ENCODE peak calls at places on chromosomes 2 and 18, in six cellular contexts. S is CD8-positive, alpha-beta T cell; X is CD8-positive, alpha-beta memory T cell; J is endodermal cell; E is PC-3; P is PC-9. V is an unnamed sample. For H3K27me3, H3K36me3 and H3K4me1, the result is how much of the 10 kb centered on the place peaks cover.

GRCh38 chr18:75586576-75586975 is 159.1 kb upstream of the SMIM21 start:
- DNase-seq in S (no peak), X (no peak), J (no peak), E (no peak), P (no peak), V (no peak)

GRCh38 chr18:44321868-44322590 is 358.7 kb upstream of the SETBP1 start:
- DNase-seq in S (no peak), X (no peak), J (no peak), E (no peak), P (no peak), V (no peak)

GRCh38 chr2:38345323-38346038 is 31.6 kb downstream of the ATL2 start:
- DNase-seq in S (no peak), X (no peak), J (no peak), E (no peak), P (no peak), V (no peak)

GRCh38 chr2:10133007-10133647 is 10.6 kb downstream of the RRM2 start:
- DNase-seq in S (no peak), X (no peak), J (peak), E (no peak), P (no peak), V (no peak)

GRCh38 chr2:238103465-238104070 is 3.4 kb downstream of the ESPNL start:
- DNase-seq in S (no peak), X (no peak), J (peak), E (no peak), P (no peak), V (no peak)

GRCh38 chr2:60976875-60977561 is 40.5 kb upstream of the PEX13 start:
- DNase-seq in S (no peak), X (no peak), J (no peak), E (no peak), P (no peak), V (no peak)

GRCh38 chr18:24968233-24968775 is 383.7 kb downstream of the ZNF521 start:
- DNase-seq in S (no peak), X (no peak), J (no peak), E (no peak), P (no peak), V (no peak)

GRCh38 chr2:185436787-185437372 is 301.7 kb upstream of the FSIP2 start:
- DNase-seq in S (no peak), X (no peak), J (no peak), E (peak), P (no peak), V (no peak)

GRCh38 chr18:59994357-59994756 is 94.6 kb downstream of the PMAIP1 start:
- DNase-seq in S (no peak), X (no peak), J (no peak), E (peak), P (peak), V (no peak)

GRCh38 chr2:211869134-211869533 is 669.5 kb downstream of the ERBB4 start:
- DNase-seq in S (no peak), X (no peak), J (no peak), E (no peak), P (no peak), V (no peak)

GRCh38 chr2:98538280-98539041 is 69.9 kb downstream of the COA5 start:
- DNase-seq in S (no peak), X (no peak), J (no peak), E (no peak), P (no peak), V (no peak)

GRCh38 chr18:78982186-78982585 is 2.6 kb downstream of the SALL3 start:
- DNase-seq in S (no peak), X (no peak), J (no peak), E (no peak), P (no peak), V (no peak)
- H3K27me3 ChIP-seq in S (under half), X (under half), J (under half), E (half or more), P (under half), V (under half)

DNA sequence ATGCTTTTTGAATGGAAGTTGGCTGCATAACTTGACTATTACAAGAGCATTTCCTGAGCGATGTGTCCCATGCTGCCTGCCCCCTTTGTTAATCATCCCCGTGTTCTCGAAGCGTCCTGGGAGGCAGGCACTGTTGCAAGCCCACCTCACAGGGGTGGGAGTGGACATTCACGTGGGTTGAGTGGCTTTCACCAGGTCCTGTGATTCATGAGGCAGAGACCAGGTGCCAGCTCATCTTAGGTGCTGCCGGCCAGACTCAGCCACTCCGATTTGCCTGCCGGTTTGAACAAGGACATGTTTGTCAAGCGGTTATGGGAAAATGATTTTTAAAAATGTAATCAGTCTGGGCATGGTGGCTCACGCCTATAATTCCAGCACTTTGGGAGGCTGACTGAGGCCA is 112.5 kb downstream of the ZNF532 start:
- DNase-seq in S (no peak), X (no peak), J (peak), E (no peak), P (no peak), V (no peak)
- H3K36me3 ChIP-seq in S (under half), X (under half), J (half or more), E (under half), P (under half), V (under half)

GRCh38 chr2:179237209-179237946 is 27.3 kb downstream of the SESTD1 start:
- DNase-seq in S (no peak), X (no peak), J (no peak), E (peak), P (no peak), V (no peak)
- H3K4me1 ChIP-seq in S (under half), X (under half), J (under half), E (half or more), P (under half), V (under half)

GRCh38 chr2:240707046-240707756 is 15.5 kb downstream of the AQP12A start:
- DNase-seq in S (no peak), X (no peak), J (no peak), E (no peak), P (no peak), V (no peak)

GRCh38 chr2:240704651-240705050 is 13.0 kb downstream of the AQP12A start:
- DNase-seq in S (peak), X (no peak), J (no peak), E (no peak), P (no peak), V (no peak)

GRCh38 chr2:240703417-240704341 is 12.0 kb downstream of the AQP12A start:
- DNase-seq in S (no peak), X (no peak), J (no peak), E (no peak), P (no peak), V (no peak)

GRCh38 chr2:240707791-240708190 is 16.1 kb downstream of the AQP12A start:
- DNase-seq in S (no peak), X (no peak), J (no peak), E (no peak), P (no peak), V (no peak)

GRCh38 chr2:240705204-240705781 is 13.6 kb downstream of the AQP12A start:
- DNase-seq in S (no peak), X (no peak), J (no peak), E (no peak), P (no peak), V (no peak)
- H3K27me3 ChIP-seq in S (under half), X (under half), J (under half), E (half or more), P (half or more), V (under half)

DNA sequence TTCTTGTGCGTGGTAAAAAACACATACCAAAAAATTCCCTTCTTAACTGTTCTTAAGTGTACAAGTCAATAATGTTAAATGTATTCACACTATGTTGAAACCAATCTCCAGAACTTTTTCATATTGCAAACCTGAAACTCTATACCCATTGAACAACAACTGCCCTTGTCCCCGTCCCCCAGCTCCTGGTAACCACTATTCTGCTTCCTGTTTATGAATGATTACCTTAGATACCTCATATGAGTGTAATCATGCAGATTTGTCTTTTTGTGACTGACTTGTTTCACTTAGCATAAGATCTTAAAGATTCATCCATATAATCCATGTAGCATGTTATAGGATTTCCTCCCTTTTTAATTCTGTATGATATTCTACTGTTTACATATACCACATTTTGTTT is 59.9 kb downstream of the NAT8 start:
- DNase-seq in S (no peak), X (no peak), J (no peak), E (no peak), P (no peak), V (no peak)
- H3K36me3 ChIP-seq in S (under half), X (under half), J (under half), E (under half), P (under half), V (under half)

GRCh38 chr18:2914844-2915243 is 68.0 kb downstream of the EMILIN2 start:
- DNase-seq in S (no peak), X (no peak), J (peak), E (no peak), P (no peak), V (no peak)

GRCh38 chr18:2914185-2914584 is 67.4 kb downstream of the EMILIN2 start:
- DNase-seq in S (no peak), X (no peak), J (peak), E (no peak), P (no peak), V (no peak)

GRCh38 chr18:2912357-2913299 is 65.8 kb downstream of the EMILIN2 start:
- DNase-seq in S (no peak), X (no peak), J (peak), E (no peak), P (no peak), V (no peak)

GRCh38 chr18:2911533-2911932 is 64.7 kb downstream of the EMILIN2 start:
- DNase-seq in S (no peak), X (no peak), J (no peak), E (no peak), P (no peak), V (no peak)

DNA sequence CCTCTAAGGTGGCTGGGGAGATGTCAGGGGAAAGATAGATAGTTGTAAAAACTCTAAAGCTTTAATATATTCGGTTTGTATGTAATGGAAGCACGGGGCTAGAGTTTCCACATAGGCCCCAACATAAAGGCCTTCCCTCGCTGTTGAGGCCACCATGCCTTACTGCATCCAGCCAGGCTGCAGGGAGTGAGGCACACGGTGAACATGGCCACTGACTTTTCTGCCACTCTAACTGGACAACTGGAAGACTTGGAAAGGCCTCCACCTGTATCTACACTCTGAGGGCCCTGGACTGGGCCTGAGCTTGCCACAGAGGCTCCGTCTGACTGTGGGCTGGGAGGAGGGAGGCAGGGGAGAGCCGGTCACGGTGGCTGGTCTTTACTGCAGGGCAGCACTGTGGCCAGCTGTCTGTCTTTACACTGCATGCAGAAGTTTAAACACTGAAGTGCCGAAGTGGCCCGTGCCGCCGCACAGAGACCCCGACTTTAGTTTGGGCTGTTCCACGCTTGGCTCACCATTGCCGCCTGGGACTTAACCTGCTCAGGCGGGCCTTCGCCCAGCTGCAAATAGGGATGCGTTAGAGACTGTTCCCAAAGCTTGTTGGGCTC is 66.7 kb downstream of the EMILIN2 start:
- DNase-seq in S (no peak), X (no peak), J (no peak), E (no peak), P (no peak), V (no peak)
- H3K4me1 ChIP-seq in S (under half), X (under half), J (under half), E (under half), P (under half), V (under half)

GRCh38 chr2:218859556-218859993 is at the start of gene WNT6:
- DNase-seq in S (no peak), X (no peak), J (peak), E (no peak), P (no peak), V (no peak)
- H3K27me3 ChIP-seq in S (under half), X (under half), J (half or more), E (under half), P (under half), V (under half)

GRCh38 chr2:226869371-226869770 is 33.5 kb downstream of the RHBDD1 start:
- DNase-seq in S (no peak), X (no peak), J (no peak), E (peak), P (no peak), V (peak)
- H3K36me3 ChIP-seq in S (under half), X (under half), J (under half), E (under half), P (under half), V (under half)

DNA sequence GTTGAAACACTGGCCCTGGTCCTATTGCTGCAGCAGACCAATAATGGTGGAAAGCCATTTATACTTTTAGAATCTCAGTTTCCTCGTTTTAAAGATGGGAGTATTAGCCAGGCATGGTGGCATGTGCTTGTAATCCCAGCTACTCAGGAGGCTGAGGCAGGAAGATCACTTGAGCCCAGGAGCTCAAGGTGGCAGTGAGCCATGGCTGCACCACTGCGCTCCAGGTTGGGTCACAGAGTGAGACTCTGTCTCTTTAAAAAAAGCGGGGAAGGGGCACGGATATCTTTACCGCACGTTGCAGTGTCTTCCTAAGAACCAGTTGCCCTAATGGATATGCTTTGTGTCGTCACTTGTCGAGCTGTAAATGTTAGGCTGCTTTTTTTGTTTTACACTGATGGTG is 8.3 kb downstream of the MTCL1 start:
- DNase-seq in S (no peak), X (no peak), J (no peak), E (no peak), P (no peak), V (no peak)
- H3K4me1 ChIP-seq in S (under half), X (under half), J (under half), E (under half), P (under half), V (under half)

V was measured in prostate gland.